ENCODE peak calls at places on chromosome 11, in eight cellular contexts. C is stomach; O is adrenal gland; B is breast epithelium; I is ovary; D is GM06990; N is CD8-positive, alpha-beta T cell; U is tibial artery. W is an unnamed sample. For H3K36me3, the result is how much of the 10 kb centered on the place peaks cover.

GRCh38 chr11:103650330-103650729 is 386.1 kb upstream of the DDI1 start:
- DNase-seq in C (no peak), O (no peak), B (no peak), I (no peak), D (no peak), N (no peak), U (no peak), W (no peak)

GRCh38 chr11:67576742-67577475 is 6.7 kb upstream of the GSTP1 start:
- DNase-seq in C (no peak), O (no peak), B (no peak), I (no peak), D (no peak), N (no peak), U (no peak), W (no peak)

GRCh38 chr11:131975624-131976420 is 605.4 kb downstream of the NTM start:
- DNase-seq in C (no peak), O (no peak), B (no peak), I (no peak), D (no peak), N (no peak), U (no peak), W (no peak)

GRCh38 chr11:118820412-118821357 is 29.7 kb upstream of the DDX6 start:
- DNase-seq in C (peak), O (peak), B (peak), I (no peak), D (peak), N (no peak), U (peak), W (peak)

GRCh38 chr11:111635706-111636045 is 33.4 kb downstream of the SIK2 start:
- DNase-seq in C (no peak), O (peak), B (no peak), I (peak), D (no peak), N (no peak), U (peak), W (no peak)

GRCh38 chr11:64093233-64094039 is 57.7 kb downstream of the FLRT1 start:
- DNase-seq in C (no peak), O (peak), B (no peak), I (no peak), D (no peak), N (no peak), U (no peak), W (no peak)

GRCh38 chr11:71998649-71999310 is at the start of gene IL18BP:
- DNase-seq in C (no peak), O (peak), B (no peak), I (no peak), D (no peak), N (peak), U (no peak), W (no peak)

GRCh38 chr11:17599460-17599925 is 52.4 kb downstream of the OTOG start:
- DNase-seq in C (peak), O (peak), B (no peak), I (peak), D (no peak), N (no peak), U (no peak), W (no peak)

GRCh38 chr11:61545341-61545740 is 35.5 kb downstream of the SYT7 start:
- DNase-seq in C (no peak), O (no peak), B (no peak), I (no peak), D (no peak), N (no peak), U (no peak), W (no peak)

GRCh38 chr11:57786436-57786835 is 24.8 kb downstream of the CTNND1 start:
- DNase-seq in C (no peak), O (no peak), B (no peak), I (no peak), D (no peak), N (no peak), U (no peak), W (no peak)

GRCh38 chr11:132655187-132655855 is 877.0 kb downstream of the OPCML start:
- DNase-seq in C (no peak), O (no peak), B (no peak), I (no peak), D (no peak), N (no peak), U (no peak), W (no peak)

GRCh38 chr11:1749787-1750351 is 526 bp downstream of the IFITM10 start:
- DNase-seq in C (no peak), O (peak), B (no peak), I (no peak), D (no peak), N (no peak), U (peak), W (peak)

GRCh38 chr11:127485541-127485940 is 485.0 kb upstream of the KIRREL3 start:
- DNase-seq in C (no peak), O (no peak), B (no peak), I (no peak), D (no peak), N (no peak), U (no peak), W (no peak)

GRCh38 chr11:3026803-3027202 is 30.4 kb downstream of the CARS1 start:
- DNase-seq in C (no peak), O (no peak), B (no peak), I (no peak), D (no peak), N (no peak), U (no peak), W (no peak)

GRCh38 chr11:3022300-3022967 is 30.3 kb upstream of the NAP1L4 start:
- DNase-seq in C (no peak), O (no peak), B (no peak), I (no peak), D (peak), N (no peak), U (no peak), W (no peak)

GRCh38 chr11:3020011-3020410 is 27.9 kb upstream of the NAP1L4 start:
- DNase-seq in C (no peak), O (no peak), B (no peak), I (no peak), D (no peak), N (no peak), U (no peak), W (no peak)

GRCh38 chr11:3021125-3021524 is 29.0 kb upstream of the NAP1L4 start:
- DNase-seq in C (peak), O (no peak), B (no peak), I (no peak), D (no peak), N (peak), U (no peak), W (no peak)

GRCh38 chr11:3022982-3023381 is 30.9 kb upstream of the NAP1L4 start:
- DNase-seq in C (no peak), O (no peak), B (no peak), I (no peak), D (no peak), N (no peak), U (no peak), W (no peak)
- H3K36me3 ChIP-seq in C (half or more), O (half or more), B (under half), I (under half), D (under half), N (under half), U (half or more), W (under half)

GRCh38 chr11:112652786-112653390 is 308.3 kb upstream of the NCAM1 start:
- DNase-seq in C (no peak), O (no peak), B (no peak), I (no peak), D (no peak), N (no peak), U (no peak), W (no peak)
- H3K4me3 ChIP-seq in C (no peak), O (no peak), B (no peak), I (no peak), D (no peak), N (no peak), U (no peak), W (no peak)

GRCh38 chr11:47413908-47414684 is 5.7 kb downstream of the SLC39A13 start:
- DNase-seq in C (no peak), O (no peak), B (no peak), I (no peak), D (no peak), N (no peak), U (no peak), W (no peak)

GRCh38 chr11:47414685-47415070 is 6.3 kb downstream of the SLC39A13 start:
- DNase-seq in C (no peak), O (no peak), B (no peak), I (no peak), D (no peak), N (no peak), U (no peak), W (no peak)

GRCh38 chr11:47417712-47418111 is 8.5 kb downstream of the PSMC3 start:
- DNase-seq in C (no peak), O (no peak), B (no peak), I (no peak), D (no peak), N (no peak), U (no peak), W (no peak)

GRCh38 chr11:47415091-47415854 is 6.9 kb downstream of the SLC39A13 start:
- DNase-seq in C (no peak), O (no peak), B (no peak), I (no peak), D (no peak), N (no peak), U (no peak), W (no peak)

GRCh38 chr11:47415949-47416472 is 7.6 kb downstream of the SLC39A13 start:
- DNase-seq in C (peak), O (peak), B (peak), I (peak), D (no peak), N (no peak), U (peak), W (peak)
- H3K36me3 ChIP-seq in C (half or more), O (half or more), B (under half), I (under half), D (under half), N (under half), U (half or more), W (half or more)

DNA sequence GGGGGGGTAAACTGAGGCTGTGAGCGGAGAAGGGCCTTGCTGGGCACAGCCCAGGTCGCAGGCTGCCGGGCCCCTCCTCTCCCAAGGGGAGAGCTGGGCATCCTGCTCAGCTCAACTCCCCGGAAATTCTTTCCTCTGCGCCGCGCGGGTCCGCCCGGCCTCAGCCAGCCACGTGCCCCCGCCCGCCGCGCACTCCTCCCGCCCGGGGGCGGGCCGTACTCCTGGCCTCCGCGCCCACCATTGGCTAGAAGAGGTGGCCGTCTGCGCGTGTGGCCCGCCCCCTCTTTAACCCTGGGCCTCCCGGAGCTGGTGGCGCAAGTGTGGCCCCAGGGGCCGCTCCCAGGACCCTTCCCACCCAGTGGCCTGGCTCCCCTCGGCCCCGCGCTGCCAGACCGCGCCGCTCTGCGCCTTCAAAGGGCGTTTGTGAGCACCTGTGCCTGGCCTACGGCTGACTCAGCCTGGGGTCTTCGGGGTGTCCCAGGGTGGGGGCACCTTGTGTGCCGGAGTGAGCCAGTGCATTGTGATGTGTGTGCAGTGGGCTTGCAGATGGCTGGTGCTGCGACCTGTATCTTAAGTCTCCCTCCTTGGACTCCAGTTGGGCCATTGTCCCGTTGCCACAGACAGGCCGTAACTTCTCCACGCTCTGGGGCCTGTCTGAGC is 2.0 kb downstream of the MRGPRF start:
- DNase-seq in C (peak), O (peak), B (no peak), I (peak), D (peak), N (peak), U (peak), W (peak)
- H3K4me3 ChIP-seq in C (peak), O (peak), B (peak), I (peak), D (no peak), N (no peak), U (peak), W (peak)

DNA sequence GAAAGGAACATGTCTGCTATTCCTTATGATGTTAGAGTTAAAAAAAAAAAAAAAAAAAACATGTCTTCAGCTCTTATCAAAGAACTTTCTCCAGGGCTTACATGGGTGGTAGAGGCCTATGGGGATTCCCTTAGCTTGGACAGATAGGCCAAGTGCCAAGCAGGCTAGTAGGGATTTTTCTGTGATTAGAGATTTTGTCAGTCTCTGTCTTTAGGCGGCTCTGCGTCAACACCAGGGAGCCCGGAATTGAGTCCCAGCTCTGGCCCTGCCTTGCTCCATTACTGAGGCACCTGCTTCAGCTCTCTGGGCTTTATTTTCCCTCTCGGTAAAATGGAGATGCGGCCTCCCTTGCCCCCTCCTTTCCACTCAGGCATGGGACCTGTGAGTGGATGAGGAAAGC is 13.1 kb downstream of the CRY2 start:
- DNase-seq in C (no peak), O (peak), B (no peak), I (no peak), D (no peak), N (no peak), U (no peak), W (no peak)
- H3K36me3 ChIP-seq in C (half or more), O (half or more), B (under half), I (under half), D (under half), N (half or more), U (half or more), W (under half)

GRCh38 chr11:58928082-58928574 is 11.2 kb upstream of the GLYATL1 start:
- DNase-seq in C (no peak), O (no peak), B (no peak), I (no peak), D (no peak), N (no peak), U (no peak), W (no peak)
- H3K4me3 ChIP-seq in C (peak), O (no peak), B (no peak), I (no peak), D (no peak), N (no peak), U (no peak), W (peak)

W was measured in thoracic aorta.